ENCODE peak calls at places on chromosome 14, in five cellular contexts. F is K562, S is H1, I is HepG2, T is GM12878. R is an unnamed sample.

GRCh38 chr14:63727231-63727735 is 582 bp downstream of the SGPP1 start:
- DNase-seq in F (peak), S (no peak), I (no peak), T (no peak), R (no peak)

GRCh38 chr14:25044299-25044698 is 5.6 kb downstream of the STXBP6 start:
- DNase-seq in F (no peak), S (no peak), I (no peak), T (no peak), R (no peak)

GRCh38 chr14:96268426-96269358 is 12.7 kb downstream of the BDKRB1 start:
- DNase-seq in F (no peak), S (no peak), I (no peak), T (no peak), R (no peak)

GRCh38 chr14:62077676-62078261 is 315.5 kb downstream of the SNAPC1 start:
- DNase-seq in F (no peak), S (no peak), I (no peak), T (peak), R (no peak)

GRCh38 chr14:103056322-103057027 is 874 bp downstream of the CDC42BPB start:
- DNase-seq in F (peak), S (no peak), I (no peak), T (no peak), R (no peak)

GRCh38 chr14:81589381-81590065 is 55.9 kb upstream of the SEL1L start:
- DNase-seq in F (peak), S (no peak), I (no peak), T (no peak), R (no peak)

GRCh38 chr14:49857427-49858003 is 4.9 kb upstream of the NEMF start:
- DNase-seq in F (no peak), S (no peak), I (no peak), T (no peak), R (no peak)

GRCh38 chr14:22820731-22821130 is 5.5 kb upstream of the SLC7A7 start:
- DNase-seq in F (no peak), S (no peak), I (no peak), T (no peak), R (no peak)

GRCh38 chr14:99634443-99634842 is 10.5 kb upstream of the HHIPL1 start:
- DNase-seq in F (no peak), S (no peak), I (no peak), T (no peak), R (no peak)

DNA sequence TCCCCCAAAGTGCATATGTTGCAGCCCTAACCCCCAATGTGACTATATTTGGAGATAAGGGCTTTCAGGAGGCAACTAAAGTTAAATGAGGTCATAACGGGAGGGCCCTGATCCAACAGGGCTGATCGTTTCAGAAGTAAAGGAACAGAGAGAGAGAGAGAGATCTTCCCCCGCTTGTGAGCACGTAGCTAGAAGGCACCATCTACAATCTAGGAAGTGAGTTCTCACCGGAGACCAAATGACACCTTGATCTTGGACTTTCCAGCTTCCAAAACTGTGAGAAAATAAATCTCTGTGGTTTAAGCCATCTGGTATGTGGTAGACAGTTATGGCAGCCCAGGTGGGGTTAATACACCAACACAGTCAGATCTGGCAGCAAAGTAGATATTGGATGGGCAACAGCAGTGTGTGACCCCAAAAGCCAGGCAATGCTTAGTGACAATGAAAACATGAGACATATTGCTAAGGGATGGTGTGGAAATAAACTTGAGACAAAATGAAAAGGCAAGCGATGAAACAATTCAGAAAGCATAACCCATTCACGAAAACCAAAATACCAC is 147.2 kb upstream of the GSC start:
- DNase-seq in F (no peak), S (no peak), I (no peak), T (no peak), R (no peak)
- TF ChIP-seq SP1 in F (no peak), S (no peak), I (no peak), T (no peak), R (no peak)

GRCh38 chr14:89787525-89787924 is 167.0 kb downstream of the EFCAB11 start:
- DNase-seq in F (no peak), S (no peak), I (no peak), T (no peak), R (no peak)
- TF ChIP-seq SRF in F (no peak), S (no peak), I (no peak), T (no peak), R (no peak)

DNA sequence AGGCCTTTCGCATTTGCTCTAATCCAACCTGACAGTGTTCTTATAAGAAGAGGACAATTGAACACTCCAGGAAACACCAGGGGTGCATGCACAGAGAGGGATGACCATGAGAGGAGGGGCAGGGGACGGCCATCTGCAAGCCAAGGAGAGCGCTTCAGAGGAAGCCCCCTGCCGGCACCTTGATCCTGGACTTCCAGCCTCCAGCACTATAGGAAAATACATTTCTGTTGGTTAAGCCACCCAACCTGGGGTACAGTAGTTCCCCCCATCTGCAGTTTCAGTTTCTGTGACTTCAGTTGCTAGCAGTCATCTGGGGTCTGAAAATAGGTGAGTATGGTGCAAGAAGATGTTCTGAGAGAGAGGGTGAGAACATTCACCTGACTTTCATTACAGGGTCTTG is 64.7 kb downstream of the CLMN start:
- DNase-seq in F (no peak), S (no peak), I (no peak), T (no peak), R (no peak)
- TF ChIP-seq SP1 in F (no peak), S (no peak), I (no peak), T (no peak), R (no peak)

DNA sequence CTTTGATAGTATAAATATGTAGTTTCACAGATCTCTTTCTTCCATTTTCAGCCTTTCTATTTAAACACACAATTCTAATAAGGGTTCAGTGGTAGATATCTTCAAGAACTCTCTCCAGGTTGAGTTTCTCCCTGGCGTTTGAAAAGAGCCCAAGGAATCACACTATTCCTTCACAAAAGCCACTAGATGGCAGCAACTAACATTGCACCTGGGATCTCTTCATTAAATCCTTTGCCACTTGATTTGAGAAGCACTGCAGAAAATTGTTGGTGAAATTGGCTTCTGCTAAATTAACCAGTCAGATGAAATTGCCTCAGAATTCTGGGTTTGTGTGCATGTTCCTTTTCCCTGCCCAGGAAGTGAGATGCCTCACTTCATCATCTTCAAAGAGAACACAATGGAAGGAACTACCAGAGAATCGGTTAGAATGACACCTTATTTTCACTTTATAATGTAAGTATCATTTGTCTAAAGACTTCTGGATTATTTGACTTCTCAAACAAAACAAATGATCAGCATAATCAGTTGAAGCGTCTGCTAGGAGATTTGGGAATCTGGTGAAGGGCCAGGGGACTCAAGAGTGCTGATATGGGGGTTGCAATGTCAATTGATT is 6.8 kb downstream of the CCDC198 start:
- DNase-seq in F (peak), S (no peak), I (peak), T (no peak), R (peak)
- TF ChIP-seq SRF in F (no peak), S (no peak), I (no peak), T (no peak), R (no peak)

DNA sequence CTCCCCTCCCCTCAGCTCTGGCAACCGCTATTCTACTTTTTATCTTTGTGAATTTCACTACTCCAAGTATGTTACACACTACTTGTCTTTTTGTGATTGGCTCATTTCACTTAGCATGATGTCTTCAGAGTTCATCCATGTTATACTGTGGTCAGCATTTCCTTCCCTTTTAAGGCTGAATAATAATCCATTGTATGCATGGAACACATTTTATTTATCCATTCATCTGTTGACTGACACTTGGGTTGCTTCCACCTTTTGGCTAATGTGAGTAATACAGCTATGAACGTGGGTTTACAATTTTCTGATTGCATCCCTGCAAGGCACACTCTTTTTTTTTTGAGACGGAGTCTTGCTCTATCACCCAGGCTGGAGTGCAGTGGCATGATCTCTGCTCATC is 53.0 kb upstream of the FUT8 start:
- DNase-seq in F (no peak), S (no peak), I (peak), T (no peak), R (peak)
- TF ChIP-seq SP1 in F (no peak), S (no peak), I (no peak), T (no peak), R (no peak)

GRCh38 chr14:79468491-79468890 is 742.8 kb downstream of the DIO2 start:
- DNase-seq in F (no peak), S (no peak), I (no peak), T (no peak), R (no peak)
- TF ChIP-seq SRF in F (no peak), S (no peak), I (no peak), T (no peak), R (no peak)

R was measured in HCT116.